ENCODE peak calls at places on chromosomes 1 and 21, in five cellular contexts. One of them, this sample, is unnamed. For H3K4me1, the result is how much of the 10 kb centered on the place peaks cover.

GRCh38 chr1:163071381-163072255 is 2.5 kb downstream of the RGS4 start:
- DNase-seq in aorta: peak
- DNase-seq in upper lobe of right lung: peak
- DNase-seq in pancreas: peak
- DNase-seq in CD8-positive, alpha-beta memory T cell: peak
- DNase-seq in this sample: peak

GRCh38 chr1:37448185-37448584 is 26.2 kb upstream of the ZC3H12A start:
- DNase-seq in aorta: no peak
- DNase-seq in pancreas: no peak
- DNase-seq in CD8-positive, alpha-beta memory T cell: no peak
- DNase-seq in upper lobe of right lung: no peak
- DNase-seq in this sample: no peak

GRCh38 chr1:7554343-7555270 is 216.5 kb upstream of the VAMP3 start:
- DNase-seq in aorta: no peak
- DNase-seq in pancreas: no peak
- DNase-seq in CD8-positive, alpha-beta memory T cell: no peak
- DNase-seq in upper lobe of right lung: peak
- DNase-seq in this sample: no peak

GRCh38 chr1:22919341-22920025 is 53.2 kb downstream of the LACTBL1 start:
- DNase-seq in CD8-positive, alpha-beta memory T cell: no peak
- DNase-seq in pancreas: no peak
- DNase-seq in aorta: no peak
- DNase-seq in upper lobe of right lung: no peak
- DNase-seq in this sample: no peak

GRCh38 chr1:228125185-228125584 is 14.9 kb upstream of the GUK1 start:
- DNase-seq in CD8-positive, alpha-beta memory T cell: no peak
- DNase-seq in upper lobe of right lung: no peak
- DNase-seq in aorta: no peak
- DNase-seq in pancreas: no peak
- DNase-seq in this sample: no peak

GRCh38 chr21:44996096-44996495 is 56.3 kb downstream of the SLX9 start:
- DNase-seq in pancreas: no peak
- DNase-seq in upper lobe of right lung: no peak
- DNase-seq in aorta: peak
- DNase-seq in CD8-positive, alpha-beta memory T cell: no peak
- DNase-seq in this sample: no peak

GRCh38 chr1:155070721-155071556 is 7.4 kb downstream of the EFNA4 start:
- DNase-seq in pancreas: no peak
- DNase-seq in CD8-positive, alpha-beta memory T cell: peak
- DNase-seq in upper lobe of right lung: peak
- DNase-seq in aorta: peak
- DNase-seq in this sample: peak

GRCh38 chr1:39269791-39270342 is 65.4 kb downstream of the MACF1 start:
- DNase-seq in pancreas: no peak
- DNase-seq in upper lobe of right lung: no peak
- DNase-seq in CD8-positive, alpha-beta memory T cell: no peak
- DNase-seq in aorta: no peak
- DNase-seq in this sample: no peak

GRCh38 chr1:58815069-58815679 is 31.3 kb upstream of the JUN start:
- DNase-seq in aorta: peak
- DNase-seq in upper lobe of right lung: peak
- DNase-seq in CD8-positive, alpha-beta memory T cell: peak
- DNase-seq in pancreas: peak
- DNase-seq in this sample: peak

GRCh38 chr1:75811211-75811981 is 14.7 kb downstream of the MSH4 start:
- DNase-seq in pancreas: no peak
- DNase-seq in CD8-positive, alpha-beta memory T cell: no peak
- DNase-seq in aorta: no peak
- DNase-seq in upper lobe of right lung: no peak
- DNase-seq in this sample: no peak

GRCh38 chr1:198788561-198789064 is 149.8 kb downstream of the PTPRC start:
- DNase-seq in CD8-positive, alpha-beta memory T cell: peak
- DNase-seq in upper lobe of right lung: no peak
- DNase-seq in aorta: no peak
- DNase-seq in pancreas: no peak
- DNase-seq in this sample: no peak

GRCh38 chr1:29186252-29186651 is 4.6 kb upstream of the SRSF4 start:
- DNase-seq in aorta: no peak
- DNase-seq in upper lobe of right lung: no peak
- DNase-seq in CD8-positive, alpha-beta memory T cell: no peak
- DNase-seq in pancreas: no peak
- DNase-seq in this sample: no peak

GRCh38 chr1:27430903-27431653 is 38.7 kb downstream of the GPR3 start:
- DNase-seq in CD8-positive, alpha-beta memory T cell: no peak
- DNase-seq in upper lobe of right lung: no peak
- DNase-seq in pancreas: no peak
- DNase-seq in aorta: no peak
- DNase-seq in this sample: peak

GRCh38 chr1:115457295-115457694 is 119.2 kb upstream of the NGF start:
- DNase-seq in aorta: no peak
- DNase-seq in CD8-positive, alpha-beta memory T cell: no peak
- DNase-seq in upper lobe of right lung: no peak
- DNase-seq in pancreas: no peak
- DNase-seq in this sample: no peak

GRCh38 chr1:230826166-230826875 is 42.0 kb downstream of the C1orf198 start:
- DNase-seq in pancreas: no peak
- DNase-seq in aorta: no peak
- DNase-seq in CD8-positive, alpha-beta memory T cell: no peak
- DNase-seq in upper lobe of right lung: no peak
- DNase-seq in this sample: no peak

GRCh38 chr1:22255341-22256212 is 112.7 kb upstream of the WNT4 start:
- DNase-seq in CD8-positive, alpha-beta memory T cell: no peak
- DNase-seq in upper lobe of right lung: no peak
- DNase-seq in aorta: no peak
- DNase-seq in pancreas: no peak
- DNase-seq in this sample: no peak

GRCh38 chr21:27564684-27565280 is 597.9 kb upstream of the ADAMTS5 start:
- DNase-seq in upper lobe of right lung: no peak
- DNase-seq in aorta: no peak
- DNase-seq in pancreas: peak
- DNase-seq in CD8-positive, alpha-beta memory T cell: no peak
- DNase-seq in this sample: peak

GRCh38 chr1:67764674-67765073 is 68.6 kb downstream of the GNG12 start:
- DNase-seq in upper lobe of right lung: no peak
- DNase-seq in CD8-positive, alpha-beta memory T cell: no peak
- DNase-seq in aorta: no peak
- DNase-seq in pancreas: no peak
- DNase-seq in this sample: no peak

GRCh38 chr1:97340951-97341350 is 579.9 kb downstream of the DPYD start:
- DNase-seq in aorta: no peak
- DNase-seq in CD8-positive, alpha-beta memory T cell: no peak
- DNase-seq in pancreas: no peak
- DNase-seq in upper lobe of right lung: no peak
- DNase-seq in this sample: no peak

GRCh38 chr1:166859597-166859996 is 16.5 kb downstream of the TADA1 start:
- DNase-seq in CD8-positive, alpha-beta memory T cell: no peak
- DNase-seq in pancreas: no peak
- DNase-seq in upper lobe of right lung: no peak
- DNase-seq in aorta: no peak
- DNase-seq in this sample: no peak

GRCh38 chr1:212498243-212498642 is 65.5 kb downstream of the NENF start:
- DNase-seq in aorta: no peak
- DNase-seq in upper lobe of right lung: no peak
- DNase-seq in CD8-positive, alpha-beta memory T cell: no peak
- DNase-seq in pancreas: no peak
- DNase-seq in this sample: no peak

GRCh38 chr1:58162952-58163550 is 383.5 kb downstream of the OMA1 start:
- DNase-seq in CD8-positive, alpha-beta memory T cell: no peak
- DNase-seq in upper lobe of right lung: no peak
- DNase-seq in aorta: peak
- DNase-seq in pancreas: peak
- DNase-seq in this sample: no peak

GRCh38 chr1:113109908-113110554 is 37.0 kb downstream of the LRIG2 start:
- DNase-seq in pancreas: no peak
- DNase-seq in aorta: no peak
- DNase-seq in CD8-positive, alpha-beta memory T cell: no peak
- DNase-seq in upper lobe of right lung: no peak
- DNase-seq in this sample: no peak

GRCh38 chr1:28258628-28259251 is 578 bp upstream of the SESN2 start:
- DNase-seq in pancreas: no peak
- DNase-seq in aorta: no peak
- DNase-seq in upper lobe of right lung: no peak
- DNase-seq in CD8-positive, alpha-beta memory T cell: no peak
- DNase-seq in this sample: no peak

GRCh38 chr1:34709547-34709946 is 45.3 kb upstream of the GJB5 start:
- DNase-seq in CD8-positive, alpha-beta memory T cell: no peak
- DNase-seq in aorta: no peak
- DNase-seq in pancreas: no peak
- DNase-seq in upper lobe of right lung: no peak
- DNase-seq in this sample: no peak

GRCh38 chr21:46052703-46053651 is 44.9 kb upstream of the COL6A2 start:
- DNase-seq in aorta: peak
- DNase-seq in CD8-positive, alpha-beta memory T cell: peak
- DNase-seq in pancreas: no peak
- DNase-seq in upper lobe of right lung: no peak
- DNase-seq in this sample: no peak

GRCh38 chr1:229161740-229162139 is 109.2 kb upstream of the RAB4A start:
- DNase-seq in aorta: no peak
- DNase-seq in pancreas: no peak
- DNase-seq in CD8-positive, alpha-beta memory T cell: no peak
- DNase-seq in upper lobe of right lung: no peak
- DNase-seq in this sample: no peak

GRCh38 chr1:232045134-232045533 is 418.5 kb downstream of the DISC1 start:
- DNase-seq in CD8-positive, alpha-beta memory T cell: no peak
- DNase-seq in upper lobe of right lung: no peak
- DNase-seq in aorta: no peak
- DNase-seq in pancreas: no peak
- DNase-seq in this sample: no peak
- H3K4me1 ChIP-seq in CD8-positive, alpha-beta memory T cell: under half
- H3K4me1 ChIP-seq in upper lobe of right lung: under half
- H3K4me1 ChIP-seq in aorta: under half
- H3K4me1 ChIP-seq in pancreas: under half
- H3K4me1 ChIP-seq in this sample: under half

GRCh38 chr21:41769521-41769920 is 2.7 kb upstream of the RIPK4 start:
- DNase-seq in pancreas: no peak
- DNase-seq in CD8-positive, alpha-beta memory T cell: no peak
- DNase-seq in upper lobe of right lung: peak
- DNase-seq in aorta: no peak
- DNase-seq in this sample: no peak

GRCh38 chr21:41769933-41770332 is 3.1 kb upstream of the RIPK4 start:
- DNase-seq in aorta: no peak
- DNase-seq in pancreas: no peak
- DNase-seq in CD8-positive, alpha-beta memory T cell: no peak
- DNase-seq in upper lobe of right lung: no peak
- DNase-seq in this sample: no peak

GRCh38 chr21:41767606-41768370 is 936 bp upstream of the RIPK4 start:
- DNase-seq in pancreas: no peak
- DNase-seq in CD8-positive, alpha-beta memory T cell: no peak
- DNase-seq in aorta: no peak
- DNase-seq in upper lobe of right lung: no peak
- DNase-seq in this sample: peak

GRCh38 chr21:41768371-41769042 is 1.7 kb upstream of the RIPK4 start:
- DNase-seq in upper lobe of right lung: peak
- DNase-seq in aorta: no peak
- DNase-seq in CD8-positive, alpha-beta memory T cell: no peak
- DNase-seq in pancreas: peak
- DNase-seq in this sample: peak

GRCh38 chr21:41769106-41769505 is 2.3 kb upstream of the RIPK4 start:
- DNase-seq in pancreas: no peak
- DNase-seq in upper lobe of right lung: peak
- DNase-seq in CD8-positive, alpha-beta memory T cell: no peak
- DNase-seq in aorta: no peak
- DNase-seq in this sample: no peak
- H3K4me3 ChIP-seq in pancreas: peak
- H3K4me3 ChIP-seq in upper lobe of right lung: peak
- H3K4me3 ChIP-seq in CD8-positive, alpha-beta memory T cell: peak
- H3K4me3 ChIP-seq in aorta: no peak
- H3K4me3 ChIP-seq in this sample: peak

GRCh38 chr1:83928396-83928795 is 70.5 kb downstream of the TTLL7 start:
- DNase-seq in aorta: no peak
- DNase-seq in pancreas: no peak
- DNase-seq in CD8-positive, alpha-beta memory T cell: no peak
- DNase-seq in upper lobe of right lung: no peak
- DNase-seq in this sample: no peak

GRCh38 chr1:83922431-83922830 is 76.5 kb downstream of the TTLL7 start:
- DNase-seq in upper lobe of right lung: no peak
- DNase-seq in pancreas: no peak
- DNase-seq in aorta: no peak
- DNase-seq in CD8-positive, alpha-beta memory T cell: no peak
- DNase-seq in this sample: no peak

GRCh38 chr1:83929184-83929583 is 69.7 kb downstream of the TTLL7 start:
- DNase-seq in pancreas: no peak
- DNase-seq in upper lobe of right lung: no peak
- DNase-seq in aorta: no peak
- DNase-seq in CD8-positive, alpha-beta memory T cell: no peak
- DNase-seq in this sample: no peak

GRCh38 chr1:83931658-83932253 is 67.2 kb downstream of the TTLL7 start:
- DNase-seq in upper lobe of right lung: no peak
- DNase-seq in pancreas: no peak
- DNase-seq in CD8-positive, alpha-beta memory T cell: no peak
- DNase-seq in aorta: no peak
- DNase-seq in this sample: peak

DNA sequence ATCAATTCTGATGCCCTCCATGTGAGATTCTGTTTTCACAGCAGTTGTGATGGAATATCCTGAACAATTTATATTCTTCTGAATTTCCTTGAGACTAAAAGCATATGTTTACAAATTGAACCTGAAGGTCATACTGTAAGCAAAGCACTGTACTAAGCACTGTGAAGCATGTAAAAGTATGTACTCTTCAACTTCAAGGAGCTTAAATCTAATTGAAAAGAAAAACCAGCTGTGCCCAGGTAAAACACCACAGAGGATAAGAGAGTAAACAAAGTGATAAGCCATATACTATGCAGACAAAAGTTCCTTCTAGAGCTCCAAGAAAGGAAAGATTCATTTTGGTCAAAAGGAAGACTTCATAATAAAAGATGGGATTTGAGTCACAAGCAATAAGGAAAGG is 71.9 kb downstream of the TTLL7 start:
- DNase-seq in CD8-positive, alpha-beta memory T cell: no peak
- DNase-seq in pancreas: no peak
- DNase-seq in upper lobe of right lung: no peak
- DNase-seq in aorta: no peak
- DNase-seq in this sample: no peak
- H3K4me1 ChIP-seq in CD8-positive, alpha-beta memory T cell: under half
- H3K4me1 ChIP-seq in pancreas: under half
- H3K4me1 ChIP-seq in upper lobe of right lung: under half
- H3K4me1 ChIP-seq in aorta: under half
- H3K4me1 ChIP-seq in this sample: under half

GRCh38 chr21:7947422-7947821 is 2574.0 kb upstream of the TPTE start:
- DNase-seq in upper lobe of right lung: no peak
- DNase-seq in aorta: no peak
- DNase-seq in pancreas: no peak
- DNase-seq in CD8-positive, alpha-beta memory T cell: no peak
- DNase-seq in this sample: no peak

GRCh38 chr21:7957713-7958064 is 2563.7 kb upstream of the TPTE start:
- DNase-seq in upper lobe of right lung: no peak
- DNase-seq in pancreas: no peak
- DNase-seq in aorta: no peak
- DNase-seq in CD8-positive, alpha-beta memory T cell: no peak
- DNase-seq in this sample: no peak

GRCh38 chr21:7952648-7953047 is 2568.7 kb upstream of the TPTE start:
- DNase-seq in upper lobe of right lung: no peak
- DNase-seq in CD8-positive, alpha-beta memory T cell: no peak
- DNase-seq in pancreas: no peak
- DNase-seq in aorta: no peak
- DNase-seq in this sample: no peak

GRCh38 chr21:7951854-7952519 is 2569.4 kb upstream of the TPTE start:
- DNase-seq in pancreas: no peak
- DNase-seq in upper lobe of right lung: no peak
- DNase-seq in aorta: no peak
- DNase-seq in CD8-positive, alpha-beta memory T cell: no peak
- DNase-seq in this sample: no peak

GRCh38 chr21:7953058-7953457 is 2568.3 kb upstream of the TPTE start:
- DNase-seq in CD8-positive, alpha-beta memory T cell: no peak
- DNase-seq in pancreas: no peak
- DNase-seq in upper lobe of right lung: no peak
- DNase-seq in aorta: no peak
- DNase-seq in this sample: no peak
- H3K4me3 ChIP-seq in CD8-positive, alpha-beta memory T cell: no peak
- H3K4me3 ChIP-seq in pancreas: no peak
- H3K4me3 ChIP-seq in upper lobe of right lung: no peak
- H3K4me3 ChIP-seq in aorta: no peak
- H3K4me3 ChIP-seq in this sample: no peak